ENCODE peak calls at places on chromosome 6, in five cellular contexts. O is body of pancreas; J is Panc1; P is left lung; S is CD8-positive, alpha-beta T cell. L is an unnamed sample.

GRCh38 chr6:13927203-13927602 is 2.5 kb downstream of the RNF182 start:
- ATAC-seq in S (no peak), O (no peak), P (no peak), J (no peak), L (no peak)

GRCh38 chr6:95545226-95545625 is 32.1 kb upstream of the MANEA start:
- ATAC-seq in S (no peak), P (no peak), O (peak), J (no peak), L (peak)

GRCh38 chr6:49462599-49462926 is 490 bp downstream of the MMUT start:
- ATAC-seq in O (peak), P (peak), J (peak), S (no peak), L (no peak)

GRCh38 chr6:157148391-157149323 is 174.7 kb downstream of the TMEM242 start:
- ATAC-seq in S (no peak), P (peak), J (peak), O (peak), L (peak)

GRCh38 chr6:139588076-139588639 is 213.7 kb upstream of the CITED2 start:
- ATAC-seq in S (no peak), J (peak), O (peak), P (peak), L (no peak)

GRCh38 chr6:129029778-129030177 is 146.8 kb downstream of the LAMA2 start:
- ATAC-seq in S (no peak), O (no peak), J (no peak), P (no peak), L (no peak)

GRCh38 chr6:17081860-17082508 is 19.9 kb upstream of the STMND1 start:
- ATAC-seq in O (no peak), J (no peak), S (no peak), P (no peak), L (no peak)

GRCh38 chr6:76533661-76534060 is 461.2 kb upstream of the IMPG1 start:
- ATAC-seq in J (no peak), S (no peak), O (no peak), P (no peak), L (no peak)

GRCh38 chr6:159090530-159091306 is 45.9 kb upstream of the TAGAP start:
- ATAC-seq in O (no peak), J (no peak), P (no peak), S (no peak), L (no peak)

GRCh38 chr6:82144007-82144851 is 103.3 kb downstream of the IBTK start:
- ATAC-seq in O (peak), S (no peak), P (peak), J (peak), L (peak)

GRCh38 chr6:14322841-14323240 is 205.3 kb downstream of the CD83 start:
- ATAC-seq in O (no peak), S (no peak), J (no peak), P (no peak), L (no peak)

GRCh38 chr6:42239736-42240375 is 22.2 kb upstream of the MRPS10 start:
- ATAC-seq in S (no peak), J (peak), O (no peak), P (peak), L (no peak)

GRCh38 chr6:143498428-143498827 is 13.1 kb downstream of the FUCA2 start:
- ATAC-seq in P (no peak), S (no peak), O (no peak), J (no peak), L (no peak)

GRCh38 chr6:43808412-43808811 is 38.4 kb downstream of the VEGFA start:
- ATAC-seq in P (no peak), J (no peak), O (no peak), S (no peak), L (no peak)

GRCh38 chr6:43809417-43810305 is 39.6 kb downstream of the VEGFA start:
- ATAC-seq in P (peak), O (no peak), S (no peak), J (no peak), L (no peak)

GRCh38 chr6:43814111-43814510 is 44.1 kb downstream of the VEGFA start:
- ATAC-seq in P (peak), J (no peak), O (no peak), S (no peak), L (no peak)

GRCh38 chr6:43812850-43813584 is 43.0 kb downstream of the VEGFA start:
- ATAC-seq in P (peak), O (peak), J (peak), S (peak), L (peak)

DNA sequence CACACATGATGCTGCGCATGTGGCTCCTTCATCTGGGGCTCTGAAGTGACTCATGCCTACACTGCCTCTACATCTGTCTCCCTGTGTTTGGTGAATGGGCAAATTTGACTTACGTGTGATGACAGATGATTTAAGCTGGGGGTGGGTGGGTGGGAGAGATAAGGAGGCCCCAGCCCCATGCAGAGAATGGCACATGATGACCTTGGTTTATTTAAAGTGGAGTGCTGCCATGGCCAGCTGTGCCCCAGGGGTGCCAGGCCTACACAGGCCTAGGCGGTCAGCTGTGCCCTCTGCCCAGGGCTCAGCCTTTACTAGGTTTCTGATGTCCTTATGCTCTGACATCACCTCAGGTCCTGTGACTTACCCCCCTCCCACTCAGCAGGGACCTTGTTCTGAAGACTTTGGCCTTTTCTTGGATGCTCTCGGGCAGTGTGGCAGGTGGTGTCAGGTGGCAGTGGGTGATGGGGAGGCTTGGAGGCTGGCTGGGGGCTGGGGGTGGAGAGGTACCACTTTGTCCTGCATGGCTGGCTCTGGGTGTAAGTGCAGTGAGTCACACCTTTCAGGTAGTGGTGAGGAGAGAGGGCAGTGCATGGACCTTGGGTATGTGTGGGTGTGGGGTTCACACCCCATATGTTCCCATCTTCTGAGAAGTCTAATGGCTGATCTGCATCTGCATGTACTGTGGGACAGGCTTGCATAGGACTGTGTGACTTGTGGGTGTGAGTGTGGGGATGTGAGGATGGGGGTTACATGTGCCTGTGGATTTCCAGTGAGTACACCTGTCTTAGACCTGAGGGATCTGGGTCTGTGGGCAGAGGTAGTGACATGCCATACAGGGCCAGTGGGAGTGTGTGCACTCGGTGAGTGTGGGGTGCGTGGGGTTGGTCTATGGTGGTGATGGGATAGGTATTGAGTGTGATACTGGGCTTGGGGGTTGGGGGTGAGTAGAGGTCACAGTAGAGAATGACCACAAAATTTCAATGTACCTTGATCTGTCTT is 41.4 kb downstream of the VEGFA start:
- ATAC-seq in S (no peak), J (no peak), O (peak), P (peak), L (no peak)
- H3K27ac ChIP-seq in S (no peak), J (no peak), O (peak), P (no peak), L (no peak)

GRCh38 chr6:109440325-109441068 is at the start of the genes PPIL6 and SMPD2:
- ATAC-seq in J (peak), S (peak), O (peak), P (peak), L (peak)
- TF ChIP-seq CTCF in J (no peak), S (peak), O (peak), P (no peak), L (no peak)

DNA sequence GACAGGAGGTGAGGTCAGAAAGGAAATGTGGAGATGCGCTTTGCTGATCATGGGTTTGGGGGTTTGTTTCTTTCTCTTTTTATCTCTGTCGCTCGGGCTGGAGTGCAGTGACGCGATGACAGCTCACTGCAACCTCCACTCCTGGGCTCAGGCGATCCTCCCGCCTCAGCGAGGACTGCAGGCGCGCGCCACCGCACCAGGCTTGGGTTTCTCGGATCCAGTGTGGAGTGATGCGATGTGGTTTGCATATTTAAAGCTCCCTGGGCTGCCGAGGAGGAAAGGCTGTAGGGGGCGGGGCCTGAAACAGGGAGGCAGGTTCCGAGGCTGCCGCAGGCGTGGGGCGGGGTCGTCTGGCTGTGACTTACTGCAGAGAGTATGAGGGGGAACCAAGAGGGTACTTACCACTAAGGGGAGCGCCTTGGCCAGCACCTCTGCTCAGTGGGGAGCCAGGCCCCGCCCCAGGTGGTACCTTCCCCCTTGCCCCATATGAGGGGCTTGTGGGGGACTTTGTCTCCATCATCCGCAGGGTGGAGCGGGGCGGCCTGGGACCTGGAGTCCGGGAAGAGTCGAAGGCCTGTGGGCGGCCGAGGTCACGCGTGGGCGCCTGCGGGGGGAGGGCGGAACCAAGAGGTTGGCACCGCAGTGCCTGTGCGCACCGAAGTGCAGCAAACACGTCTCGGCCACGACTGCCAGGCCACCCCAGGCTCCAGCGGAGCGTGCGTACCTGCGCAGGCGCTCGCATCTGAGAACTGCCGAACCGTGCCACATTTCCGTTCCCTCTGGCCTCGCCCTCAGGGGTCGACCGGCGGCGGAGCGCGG is 12.7 kb upstream of the BAK1 start:
- ATAC-seq in S (peak), P (peak), J (no peak), O (no peak), L (no peak)
- H3K27ac ChIP-seq in S (peak), P (no peak), J (peak), O (peak), L (no peak)

GRCh38 chr6:90860822-90861601 is 274.1 kb upstream of the MAP3K7 start:
- ATAC-seq in S (no peak), P (peak), O (no peak), J (no peak), L (no peak)
- TF ChIP-seq CTCF in S (no peak), P (peak), O (no peak), J (peak), L (no peak)

GRCh38 chr6:155915651-155916050 is 460.0 kb upstream of the NOX3 start:
- ATAC-seq in O (no peak), J (no peak), P (no peak), S (no peak), L (no peak)
- H3K27ac ChIP-seq in O (no peak), J (no peak), P (no peak), S (no peak), L (no peak)

GRCh38 chr6:31405996-31406395 is 2.6 kb downstream of the MICA start:
- ATAC-seq in P (no peak), J (no peak), S (no peak), O (no peak), L (no peak)

GRCh38 chr6:31400467-31401289 is 2.7 kb upstream of the MICA start:
- ATAC-seq in S (peak), P (peak), O (peak), J (peak), L (peak)

GRCh38 chr6:31402324-31403282 is 792 bp upstream of the MICA start:
- ATAC-seq in S (peak), J (peak), O (no peak), P (peak), L (peak)

GRCh38 chr6:31401403-31401802 is 2.0 kb upstream of the MICA start:
- ATAC-seq in O (peak), S (no peak), J (peak), P (peak), L (peak)

DNA sequence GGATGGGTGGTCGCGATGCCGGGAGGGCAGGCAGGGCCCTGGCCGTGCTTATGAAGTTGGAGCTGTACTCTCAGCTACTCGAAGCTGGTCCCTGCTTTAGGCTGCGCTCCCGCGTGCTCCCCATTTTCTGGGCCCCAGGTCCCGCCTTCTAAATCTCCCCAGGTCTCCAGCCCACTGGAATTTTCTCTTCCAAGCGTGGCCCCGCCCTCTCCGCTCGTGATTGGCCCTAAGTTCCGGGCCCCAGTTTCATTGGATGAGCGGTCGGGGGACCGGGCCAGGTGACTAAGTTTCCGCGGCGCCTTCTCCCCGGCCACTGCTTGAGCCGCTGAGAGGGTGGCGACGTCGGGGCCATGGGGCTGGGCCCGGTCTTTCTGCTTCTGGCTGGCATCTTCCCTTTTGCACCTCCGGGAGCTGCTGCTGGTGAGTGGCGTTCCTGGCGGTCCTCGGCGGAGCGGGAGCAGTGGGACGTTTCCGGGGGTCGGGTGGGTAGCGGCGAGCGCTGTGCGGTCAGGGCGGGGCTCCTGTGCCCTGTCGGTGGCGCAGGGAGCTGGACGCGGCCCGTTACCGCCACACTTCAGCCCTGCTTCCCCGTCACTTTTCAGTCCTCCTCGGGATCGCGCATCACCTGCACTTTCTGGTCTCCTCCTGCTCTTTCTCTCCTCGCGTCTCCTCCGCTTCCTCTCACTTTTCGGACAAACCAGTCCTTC is at the start of gene MICA:
- ATAC-seq in P (peak), O (peak), S (peak), J (peak), L (peak)
- TF ChIP-seq CTCF in P (no peak), O (no peak), S (no peak), J (no peak), L (peak)